ENCODE peak calls at places on chromosomes 6 and 20, in eight cellular contexts. Q, F, V, J, X, O, E and B are unnamed samples.

GRCh38 chr20:3622411-3622810 is 40.8 kb downstream of the GFRA4 start:
- DNase-seq in Q (no peak), F (no peak), V (no peak), J (no peak), X (peak; percentile 51), O (no peak), E (no peak), B (no peak)

GRCh38 chr6:163132050-163132750 is 282.3 kb upstream of the QKI start:
- DNase-seq in Q (no peak), F (no peak), V (no peak), J (no peak), X (no peak), O (no peak), E (no peak), B (no peak)

GRCh38 chr6:11971154-11971553 is 41.0 kb upstream of the HIVEP1 start:
- DNase-seq in Q (no peak), F (no peak), V (no peak), J (no peak), X (no peak), O (no peak), E (no peak), B (no peak)

GRCh38 chr20:9884061-9884460 is 45.2 kb upstream of the PAK5 start:
- DNase-seq in Q (no peak), F (no peak), V (no peak), J (no peak), X (no peak), O (no peak), E (no peak), B (no peak)

GRCh38 chr6:92160226-92160625 is 1259.1 kb downstream of the EPHA7 start:
- DNase-seq in Q (no peak), F (no peak), V (no peak), J (no peak), X (no peak), O (no peak), E (no peak), B (no peak)

GRCh38 chr20:19504251-19504650 is 253.8 kb upstream of the RIN2 start:
- DNase-seq in Q (no peak), F (no peak), V (no peak), J (no peak), X (no peak), O (no peak), E (no peak), B (no peak)

GRCh38 chr6:3390698-3391097 is 66.2 kb downstream of the SLC22A23 start:
- DNase-seq in Q (peak; percentile 71), F (peak; percentile 56), V (peak; percentile 95), J (no peak), X (no peak), O (peak; percentile 87), E (no peak), B (peak; percentile 74)

GRCh38 chr6:223136-223535 is 69.2 kb upstream of the DUSP22 start:
- DNase-seq in Q (no peak), F (no peak), V (no peak), J (no peak), X (no peak), O (no peak), E (no peak), B (no peak)

GRCh38 chr6:85464260-85464644 is 14.4 kb downstream of the NT5E start:
- DNase-seq in Q (no peak), F (no peak), V (no peak), J (no peak), X (no peak), O (peak; percentile 54), E (no peak), B (no peak)

GRCh38 chr6:48957781-48958180 is 505.3 kb downstream of the MMUT start:
- DNase-seq in Q (no peak), F (no peak), V (no peak), J (no peak), X (no peak), O (no peak), E (no peak), B (no peak)

GRCh38 chr20:17680836-17681740 is 954 bp downstream of the RRBP1 start:
- DNase-seq in Q (peak; percentile 86), F (peak; percentile 86), V (peak; percentile 62), J (peak; percentile 71), X (peak; percentile 58), O (peak; percentile 72), E (peak; percentile 80), B (peak; percentile 65)

GRCh38 chr6:39167321-39167720 is 52.3 kb upstream of the SAYSD1 start:
- DNase-seq in Q (no peak), F (no peak), V (no peak), J (no peak), X (no peak), O (no peak), E (no peak), B (no peak)

GRCh38 chr20:17423782-17424181 is 107.4 kb downstream of the BFSP1 start:
- DNase-seq in Q (no peak), F (no peak), V (no peak), J (no peak), X (no peak), O (no peak), E (no peak), B (no peak)

GRCh38 chr20:5608104-5608447 is 142.1 kb upstream of the SHLD1 start:
- DNase-seq in Q (no peak), F (no peak), V (no peak), J (no peak), X (no peak), O (no peak), E (no peak), B (no peak)

GRCh38 chr6:107641500-107641931 is 151.6 kb downstream of the SOBP start:
- DNase-seq in Q (peak; percentile 69), F (peak; percentile 74), V (no peak), J (no peak), X (no peak), O (no peak), E (no peak), B (no peak)

GRCh38 chr6:156774872-156775405 is 2.2 kb upstream of the ARID1B start:
- DNase-seq in Q (no peak), F (no peak), V (peak; percentile 24), J (no peak), X (no peak), O (no peak), E (no peak), B (no peak)

GRCh38 chr6:158894192-158894591 is 75.0 kb upstream of the EZR start:
- DNase-seq in Q (no peak), F (no peak), V (no peak), J (no peak), X (no peak), O (no peak), E (peak; percentile 71), B (no peak)

GRCh38 chr6:108732101-108732870 is 115.9 kb upstream of the ARMC2 start:
- DNase-seq in Q (no peak), F (no peak), V (no peak), J (no peak), X (no peak), O (no peak), E (peak; percentile 43), B (no peak)
- H3K27me3 ChIP-seq in Q (no peaks in the 10 kb centered on the region), F (no peaks in the 10 kb centered on the region), V (no peaks in the 10 kb centered on the region), J (no peaks in the 10 kb centered on the region), X (no peaks in the 10 kb centered on the region), O (no peaks in the 10 kb centered on the region), E (no peaks in the 10 kb centered on the region), B (no peaks in the 10 kb centered on the region)

GRCh38 chr6:26563488-26563887 is 25.3 kb downstream of the HMGN4 start:
- DNase-seq in Q (no peak), F (no peak), V (no peak), J (no peak), X (no peak), O (no peak), E (no peak), B (no peak)

GRCh38 chr6:26569433-26569764 is 27.4 kb upstream of the ABT1 start:
- DNase-seq in Q (no peak), F (no peak), V (no peak), J (no peak), X (no peak), O (no peak), E (no peak), B (no peak)

GRCh38 chr6:26571592-26572296 is 25.0 kb upstream of the ABT1 start:
- DNase-seq in Q (peak; percentile 44), F (peak; percentile 50), V (peak; percentile 66), J (no peak), X (peak; percentile 95), O (peak; percentile 52), E (peak; percentile 83), B (no peak)

GRCh38 chr6:26570027-26570809 is 26.5 kb upstream of the ABT1 start:
- DNase-seq in Q (no peak), F (no peak), V (no peak), J (no peak), X (no peak), O (no peak), E (no peak), B (no peak)

GRCh38 chr6:26568601-26569432 is 27.9 kb upstream of the ABT1 start:
- DNase-seq in Q (peak; percentile 86), F (peak; percentile 90), V (peak; percentile 100), J (peak; percentile 100), X (peak; percentile 95), O (peak; percentile 96), E (peak; percentile 92), B (peak; percentile 95)
- TF ChIP-seq CTCF in Q (no peak), F (no peak), V (peak; percentile 2), J (peak; percentile 34), X (peak; percentile 5), O (no peak), E (no peak), B (peak; percentile 14)

GRCh38 chr20:44888226-44889103 is 3.0 kb downstream of the YWHAB start:
- DNase-seq in Q (no peak), F (no peak), V (no peak), J (no peak), X (peak; percentile 31), O (no peak), E (no peak), B (no peak)
- H3K27ac ChIP-seq in Q (no peak overlapping the region), F (no peak overlapping the region), V (no peak overlapping the region), J (peak overlapping the region; percentile 12), X (no peak overlapping the region), O (no peak overlapping the region), E (no peak overlapping the region), B (no peak overlapping the region)

GRCh38 chr20:63174309-63175030 is 41.5 kb downstream of the YTHDF1 start:
- DNase-seq in Q (no peak), F (no peak), V (no peak), J (no peak), X (no peak), O (no peak), E (no peak), B (no peak)

GRCh38 chr20:63173552-63174191 is 42.3 kb downstream of the YTHDF1 start:
- DNase-seq in Q (no peak), F (no peak), V (no peak), J (no peak), X (peak; percentile 40), O (no peak), E (no peak), B (no peak)

GRCh38 chr20:63175031-63175895 is 40.7 kb downstream of the YTHDF1 start:
- DNase-seq in Q (no peak), F (no peak), V (no peak), J (no peak), X (no peak), O (no peak), E (no peak), B (no peak)

GRCh38 chr20:63171991-63172390 is 43.9 kb downstream of the YTHDF1 start:
- DNase-seq in Q (no peak), F (no peak), V (no peak), J (no peak), X (no peak), O (no peak), E (no peak), B (no peak)

DNA sequence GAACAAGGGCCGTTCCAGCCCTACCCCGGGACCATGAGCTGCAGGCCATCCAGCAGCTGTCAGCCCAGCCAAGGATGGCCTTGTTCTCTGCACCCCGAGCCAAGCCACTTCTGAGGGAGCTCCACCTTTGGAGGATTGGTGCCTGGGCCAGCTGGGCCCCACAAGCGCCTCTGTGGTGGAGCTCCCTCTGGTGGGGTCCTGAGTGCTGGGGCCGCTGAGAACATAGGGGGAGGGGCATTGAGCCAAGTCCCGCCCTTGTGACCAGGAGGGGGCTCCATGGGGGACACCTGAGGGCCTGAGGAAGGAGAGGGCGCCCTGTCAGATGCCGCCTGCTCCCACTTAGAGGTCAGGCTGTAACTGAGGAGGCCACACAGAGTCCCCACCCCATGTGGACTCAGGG is 43.2 kb downstream of the YTHDF1 start:
- DNase-seq in Q (no peak), F (no peak), V (no peak), J (no peak), X (peak; percentile 52), O (no peak), E (peak; percentile 71), B (no peak)
- H3K27me3 ChIP-seq in Q (peaks cover 100% of the 10 kb centered on the region), F (peaks cover 59% of the 10 kb centered on the region), V (peaks cover 62% of the 10 kb centered on the region), J (peaks cover 16% of the 10 kb centered on the region), X (peaks cover 21% of the 10 kb centered on the region), O (peaks cover 3% of the 10 kb centered on the region), E (peaks cover 25% of the 10 kb centered on the region), B (peaks cover 41% of the 10 kb centered on the region)